ENCODE peak calls at places on chromosomes 5 and 9, in four cellular contexts. Y is GM06990, M is A549, T is colonic mucosa. D is an unnamed sample.

GRCh38 chr9:33942471-33943083 is 106.1 kb downstream of the UBAP2 start:
- DNase-seq in M (peak), T (no peak), Y (no peak), D (no peak)

GRCh38 chr9:123058834-123059233 is 25.4 kb downstream of the GPR21 start:
- DNase-seq in M (peak), Y (no peak), T (no peak), D (no peak)

GRCh38 chr5:116930628-116931027 is 356.0 kb upstream of the SEMA6A start:
- DNase-seq in Y (no peak), M (no peak), T (no peak), D (no peak)

GRCh38 chr9:26324787-26325186 is 567.8 kb downstream of the CAAP1 start:
- DNase-seq in M (no peak), T (no peak), Y (no peak), D (no peak)

GRCh38 chr9:137070906-137071275 is 534 bp upstream of the SAPCD2 start:
- DNase-seq in Y (no peak), T (no peak), M (no peak), D (peak)

GRCh38 chr9:6426117-6426516 is 13.1 kb downstream of the UHRF2 start:
- DNase-seq in T (no peak), M (no peak), Y (no peak), D (no peak)

GRCh38 chr9:108654566-108654965 is 201.2 kb downstream of the ACTL7B start:
- DNase-seq in T (no peak), Y (no peak), M (no peak), D (no peak)

GRCh38 chr9:116580853-116581252 is 106.3 kb upstream of the TRIM32 start:
- DNase-seq in Y (no peak), M (no peak), T (no peak), D (no peak)

GRCh38 chr5:23820764-23821471 is 313.5 kb downstream of the PRDM9 start:
- DNase-seq in T (no peak), Y (no peak), M (peak), D (no peak)
- TF ChIP-seq CTCF in T (no peak), Y (peak), M (peak), D (peak)

GRCh38 chr9:16496908-16497307 is 373.6 kb downstream of the BNC2 start:
- DNase-seq in Y (no peak), M (no peak), T (no peak), D (no peak)
- TF ChIP-seq CTCF in Y (no peak), M (no peak), T (no peak), D (no peak)

GRCh38 chr9:131528886-131529505 is 2.1 kb downstream of the UCK1 start:
- DNase-seq in Y (no peak), T (no peak), M (no peak), D (peak)

GRCh38 chr9:131530930-131531832 is at the start of gene UCK1:
- DNase-seq in T (peak), Y (peak), M (peak), D (peak)

GRCh38 chr9:131528186-131528585 is 2.9 kb downstream of the UCK1 start:
- DNase-seq in Y (no peak), M (no peak), T (no peak), D (no peak)

GRCh38 chr9:131530546-131530929 is 525 bp downstream of the UCK1 start:
- DNase-seq in M (peak), Y (no peak), T (peak), D (peak)

GRCh38 chr9:131529597-131530545 is 1.2 kb downstream of the UCK1 start:
- DNase-seq in T (peak), M (no peak), Y (no peak), D (peak)
- TF ChIP-seq CTCF in T (no peak), M (no peak), Y (no peak), D (no peak)

DNA sequence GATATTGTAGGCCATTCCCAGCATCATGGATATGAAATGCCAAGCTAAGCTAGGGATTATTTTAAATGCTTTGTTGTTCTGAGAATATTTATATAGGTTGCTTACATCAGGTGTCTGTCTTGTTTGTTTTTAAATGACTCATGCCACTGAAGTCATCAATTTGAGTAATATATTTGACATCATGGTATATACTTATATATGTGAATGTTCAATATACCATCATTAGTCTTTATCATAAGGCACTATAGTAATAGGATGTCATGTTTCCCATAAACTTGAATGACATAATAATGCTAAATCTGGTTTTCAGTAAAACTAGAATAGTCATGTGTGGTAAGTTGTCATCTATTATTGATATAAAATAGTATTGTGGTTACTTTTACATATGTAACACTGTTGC is 13.1 kb downstream of the C9orf85 start:
- DNase-seq in M (no peak), T (no peak), Y (no peak), D (no peak)
- TF ChIP-seq CTCF in M (no peak), T (no peak), Y (no peak), D (no peak)

GRCh38 chr5:140710899-140711552 is 10.8 kb downstream of the ZMAT2 start:
- DNase-seq in M (peak), Y (peak), T (peak), D (peak)
- TF ChIP-seq CTCF in M (no peak), Y (no peak), T (no peak), D (no peak)

DNA sequence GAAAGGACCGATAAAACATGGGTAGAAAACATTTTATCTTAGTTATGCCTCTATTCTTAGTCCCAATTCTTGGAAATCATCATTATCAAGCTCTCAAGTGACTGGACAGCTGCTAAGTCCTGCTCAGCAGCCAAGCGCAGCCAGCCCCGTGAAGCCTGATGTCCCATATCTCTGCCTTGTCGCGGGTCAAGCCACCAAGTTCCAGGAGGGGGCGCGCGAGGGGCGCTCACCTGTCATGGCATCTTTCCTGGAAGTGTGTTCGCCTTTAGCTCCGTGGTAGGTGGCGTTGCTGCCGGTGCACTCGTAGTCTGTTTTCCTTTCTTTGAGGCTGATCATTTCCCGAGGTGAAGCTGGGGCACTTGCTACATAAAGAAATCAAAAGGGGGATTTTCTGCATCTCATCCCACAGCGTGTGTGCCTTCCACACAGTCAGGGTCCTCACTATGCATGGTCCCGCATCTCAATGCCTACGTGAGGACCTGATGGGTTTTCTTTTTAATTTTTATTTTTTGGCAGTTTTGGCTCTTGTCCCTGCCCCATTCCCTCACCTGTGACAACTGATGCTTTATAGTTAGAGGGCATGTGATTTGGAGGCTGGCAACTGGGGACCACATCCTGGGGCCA is 227.0 kb upstream of the DAP start:
- DNase-seq in Y (peak), T (peak), M (peak), D (peak)
- TF ChIP-seq CTCF in Y (peak), T (peak), M (peak), D (peak)

GRCh38 chr5:149002761-149003689 is 59.8 kb downstream of the SH3TC2 start:
- DNase-seq in M (peak), Y (no peak), T (no peak), D (no peak)
- TF ChIP-seq CTCF in M (peak), Y (no peak), T (no peak), D (no peak)

DNA sequence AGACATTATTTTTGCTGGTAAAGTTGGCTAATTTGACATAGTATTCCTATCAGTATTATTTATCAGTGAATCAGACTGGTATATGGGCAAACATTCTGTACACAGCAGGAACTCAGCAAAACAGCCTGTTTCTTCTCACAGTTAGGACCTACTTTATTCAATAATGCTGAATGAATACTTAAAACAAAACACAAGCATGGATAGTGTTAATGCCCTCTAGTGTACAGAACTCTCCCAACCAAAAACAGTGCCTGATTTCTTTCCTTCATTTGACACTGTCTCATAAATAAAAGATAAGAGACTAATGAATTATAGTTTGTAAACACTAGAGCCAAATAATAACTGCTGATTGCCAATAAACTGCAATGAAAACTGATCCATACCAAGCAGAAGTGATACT is 1113.3 kb downstream of the PTPRD start:
- DNase-seq in M (no peak), Y (no peak), T (no peak), D (no peak)
- TF ChIP-seq CTCF in M (no peak), Y (peak), T (no peak), D (no peak)

DNA sequence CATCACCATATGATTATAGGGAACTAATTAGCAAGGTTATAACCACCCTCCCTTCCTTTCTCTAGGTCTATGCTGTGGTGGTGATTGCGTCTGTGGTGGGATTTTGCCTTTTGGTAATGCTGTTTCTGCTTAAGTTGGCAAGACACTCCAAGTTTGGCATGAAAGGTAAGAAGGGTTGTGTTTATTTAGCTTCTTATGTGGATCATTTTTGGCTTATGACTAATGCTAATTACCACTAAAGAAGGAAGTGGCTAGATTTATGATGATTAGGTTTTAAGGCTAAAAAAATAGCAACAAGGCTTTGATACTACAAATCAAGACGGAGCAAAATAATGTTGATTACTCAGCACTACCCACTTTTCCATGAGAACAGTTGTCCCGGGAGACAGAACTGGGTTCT is 82.4 kb downstream of the NTRK2 start:
- DNase-seq in Y (no peak), T (no peak), M (no peak), D (no peak)
- TF ChIP-seq CTCF in Y (no peak), T (no peak), M (no peak), D (no peak)

DNA sequence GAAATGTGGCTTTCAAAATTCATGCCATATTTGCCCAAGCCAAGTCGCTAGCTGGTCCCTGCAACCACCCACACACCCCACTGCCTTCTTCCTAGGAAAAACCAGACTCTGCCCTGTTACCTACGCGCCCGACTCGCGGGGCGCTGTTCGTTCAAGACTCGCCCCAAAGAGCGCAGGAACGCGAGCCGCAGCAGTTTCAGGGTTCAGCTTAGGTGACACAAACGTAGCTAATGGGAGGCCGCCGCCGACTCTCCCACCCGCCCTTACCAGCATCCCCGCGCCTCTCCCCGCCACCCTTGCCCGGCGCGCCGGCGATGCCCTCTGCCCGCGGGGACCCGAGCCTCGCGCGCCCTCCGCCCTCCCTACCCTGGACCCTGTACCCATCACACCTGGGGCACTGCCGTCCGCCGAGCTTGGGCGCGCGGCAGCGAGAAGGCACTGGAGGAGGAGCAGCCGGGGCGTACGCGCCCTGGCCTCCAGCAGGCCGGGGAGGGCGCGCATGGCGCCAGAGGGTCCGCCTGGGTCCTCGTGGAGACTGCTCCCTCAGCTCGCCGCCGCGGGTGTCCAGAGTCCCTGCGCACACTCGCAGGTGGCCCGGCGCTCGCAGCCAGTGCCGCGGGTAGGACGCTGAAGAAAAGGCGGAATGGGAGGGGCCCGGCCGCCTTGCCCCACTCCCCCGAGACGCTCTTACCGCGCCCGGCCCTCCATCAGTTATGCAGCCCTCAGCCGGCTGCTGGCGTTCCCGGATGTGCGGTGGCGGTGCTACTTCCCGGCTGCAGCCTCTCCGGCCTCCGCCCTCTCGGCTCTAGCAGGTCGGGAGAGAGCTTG is at the start of gene EMB:
- DNase-seq in M (peak), T (peak), Y (peak), D (peak)
- TF ChIP-seq CTCF in M (peak), T (no peak), Y (peak), D (peak)

D was measured in GM20000.